ENCODE peak calls at places on chromosome 21, in four cellular contexts. E is aorta, G is thoracic aorta, T is IMR-90. B is an unnamed sample. For H3K27me3, the result is how much of the 10 kb centered on the place peaks cover.

GRCh38 chr21:26769613-26770188 is 75.5 kb downstream of the ADAMTS1 start:
- DNase-seq in E (no peak), G (no peak), T (peak), B (no peak)

GRCh38 chr21:18522181-18522771 is 118.7 kb upstream of the TMPRSS15 start:
- DNase-seq in G (no peak), T (no peak), E (no peak), B (no peak)

GRCh38 chr21:43866659-43867331 is 1.8 kb downstream of the AGPAT3 start:
- DNase-seq in E (peak), T (no peak), G (no peak), B (peak)

GRCh38 chr21:15631342-15631741 is 98.4 kb upstream of the USP25 start:
- DNase-seq in G (no peak), T (peak), E (no peak), B (no peak)

GRCh38 chr21:32484706-32485380 is 72.3 kb downstream of the EVA1C start:
- DNase-seq in E (no peak), G (no peak), T (no peak), B (no peak)

GRCh38 chr21:26550357-26550756 is 22.7 kb downstream of the CYYR1 start:
- DNase-seq in G (no peak), T (no peak), E (no peak), B (no peak)

GRCh38 chr21:33199516-33200217 is 30.1 kb upstream of the IFNAR2 start:
- DNase-seq in T (peak), E (no peak), G (peak), B (peak)

GRCh38 chr21:32329331-32329730 is 30.7 kb downstream of the MRAP start:
- DNase-seq in T (peak), E (no peak), G (peak), B (no peak)

GRCh38 chr21:44530903-44531605 is 8.9 kb downstream of the KRTAP10-1 start:
- DNase-seq in E (peak), G (no peak), T (no peak), B (no peak)

GRCh38 chr21:14120091-14120734 is 90.5 kb downstream of the LIPI start:
- DNase-seq in E (no peak), G (no peak), T (peak), B (peak)

GRCh38 chr21:18253252-18253651 is 8.6 kb downstream of the CHODL start:
- DNase-seq in T (no peak), G (no peak), E (no peak), B (no peak)

GRCh38 chr21:25974937-25975336 is 195.6 kb downstream of the APP start:
- DNase-seq in E (no peak), T (no peak), G (no peak), B (no peak)

GRCh38 chr21:33206771-33207290 is 22.9 kb upstream of the IFNAR2 start:
- DNase-seq in E (no peak), T (no peak), G (no peak), B (no peak)

GRCh38 chr21:43364851-43365424 is 62.0 kb downstream of the SIK1 start:
- DNase-seq in T (no peak), E (no peak), G (no peak), B (no peak)

GRCh38 chr21:20004353-20004752 is 993.9 kb upstream of the NCAM2 start:
- DNase-seq in E (no peak), T (no peak), G (no peak), B (no peak)

GRCh38 chr21:43691086-43691795 is 27.7 kb upstream of the PDXK start:
- DNase-seq in G (no peak), E (no peak), T (no peak), B (no peak)

DNA sequence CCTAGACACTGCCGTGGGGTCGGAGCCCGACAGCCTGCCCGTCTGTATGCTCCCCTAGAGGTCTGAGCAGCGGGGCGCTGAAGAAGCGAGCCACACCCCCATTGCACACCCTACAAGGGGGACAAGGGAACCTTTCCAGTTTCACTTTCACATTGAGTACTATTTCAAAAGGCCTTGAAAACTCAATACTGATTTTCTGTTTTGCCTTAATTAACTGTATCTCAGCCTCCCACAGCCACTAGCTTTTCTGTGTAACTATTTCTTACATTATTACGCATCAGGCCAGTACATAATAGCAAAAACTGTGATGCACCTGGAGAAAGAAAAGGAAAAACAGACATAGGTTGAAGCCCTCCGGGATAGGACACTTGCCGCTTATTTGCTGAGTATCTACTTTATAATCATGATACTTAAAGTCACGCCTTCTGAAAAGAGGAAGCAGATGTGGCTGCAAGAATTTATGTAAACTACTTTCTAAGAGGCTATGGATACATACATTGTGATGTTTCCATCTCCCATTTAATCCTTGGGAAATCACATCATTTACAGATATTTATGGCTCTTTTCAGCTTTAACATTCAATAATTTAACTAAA is 1719.5 kb downstream of the MRPL39 start:
- DNase-seq in T (no peak), E (no peak), G (no peak), B (peak)
- H3K4me3 ChIP-seq in T (no peak), E (no peak), G (no peak), B (peak)

DNA sequence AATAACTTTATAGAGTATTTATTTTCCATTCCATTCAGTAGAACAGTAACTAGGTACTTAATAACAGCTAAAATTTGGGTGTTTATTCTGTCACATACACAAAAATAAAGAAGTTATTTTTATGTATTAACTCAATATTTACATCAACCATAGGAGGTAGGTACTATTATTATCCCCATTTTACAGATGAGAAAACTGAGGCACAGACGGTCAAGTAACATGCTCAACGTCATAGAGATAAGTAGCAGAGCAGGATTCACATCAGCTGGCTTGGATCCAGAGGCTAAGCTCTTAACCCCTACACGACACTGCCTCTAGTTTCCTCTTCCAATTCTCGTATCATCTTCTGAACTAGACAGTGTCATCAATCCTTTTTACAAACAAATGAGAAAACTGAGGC is 9.3 kb downstream of the ZBTB21 start:
- DNase-seq in G (no peak), T (no peak), E (no peak), B (no peak)
- H3K27me3 ChIP-seq in G (under half), T (under half), E (under half), B (under half)

DNA sequence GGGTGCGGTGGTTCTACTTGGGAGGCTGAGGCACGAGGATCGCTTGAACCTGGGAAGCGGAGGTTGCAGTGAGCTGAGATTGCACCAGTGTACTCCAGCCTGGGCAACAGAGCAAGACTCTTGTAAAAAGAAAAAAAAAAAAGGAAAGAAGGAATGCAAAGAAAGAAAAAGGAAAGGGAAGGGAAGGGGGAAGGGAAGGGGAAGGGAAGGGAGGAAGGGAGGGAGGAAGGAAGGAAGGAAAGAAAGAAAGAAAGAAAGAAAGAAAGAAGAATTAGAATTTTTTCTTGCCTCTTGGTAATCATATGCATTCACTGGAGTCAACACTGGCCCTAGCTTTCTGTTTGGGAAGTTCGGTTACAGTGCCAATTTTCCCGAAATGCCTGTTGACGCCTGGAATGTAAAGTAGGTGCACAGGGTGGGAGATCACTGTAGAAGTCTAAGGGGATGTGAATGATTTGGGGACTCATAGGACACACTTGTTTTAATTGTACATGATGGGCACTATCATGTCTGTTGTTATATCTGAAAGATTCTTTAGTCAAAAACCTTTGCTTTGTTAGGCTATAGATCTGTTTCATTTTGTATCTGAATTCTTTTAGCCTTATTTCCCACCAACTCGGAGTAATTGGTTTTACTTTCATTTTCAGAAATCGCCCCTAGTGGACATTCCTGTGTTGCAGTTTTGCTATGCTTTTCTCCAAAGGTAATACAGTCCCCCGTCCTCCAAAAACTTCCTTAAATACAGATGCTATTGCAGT is 59.8 kb upstream of the MORC3 start:
- DNase-seq in G (no peak), E (no peak), T (peak), B (peak)
- H3K4me3 ChIP-seq in G (peak), E (peak), T (peak), B (peak)

DNA sequence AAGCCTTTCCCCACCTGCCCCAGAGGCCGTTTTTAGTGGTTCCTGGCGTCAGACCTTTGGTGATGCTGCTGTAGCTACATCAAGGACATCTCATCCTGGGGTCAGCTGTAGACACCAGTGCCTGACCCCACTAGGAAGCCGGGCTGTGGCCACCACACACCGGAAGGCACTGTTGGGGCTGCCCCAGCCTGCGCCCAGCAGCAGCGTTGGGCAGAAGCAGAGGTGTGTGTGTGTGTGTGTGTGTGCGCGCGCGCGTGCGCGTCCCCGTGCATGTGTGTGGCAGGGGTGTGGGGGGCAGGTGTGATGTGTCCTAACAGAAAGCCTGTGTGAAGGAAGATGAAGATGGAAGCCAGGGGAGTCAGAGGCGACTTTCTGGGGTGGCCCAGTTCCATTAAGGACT is 62.0 kb upstream of the COL6A1 start:
- DNase-seq in G (no peak), E (no peak), T (no peak), B (no peak)
- H3K27me3 ChIP-seq in G (under half), E (under half), T (under half), B (under half)

GRCh38 chr21:36429672-36430546 is 44.7 kb downstream of the CHAF1B start:
- DNase-seq in T (peak), E (peak), G (peak), B (peak)

GRCh38 chr21:36431252-36431651 is 46.1 kb downstream of the CHAF1B start:
- DNase-seq in T (no peak), E (no peak), G (no peak), B (no peak)

GRCh38 chr21:36433011-36433709 is 46.8 kb downstream of the CLDN14 start:
- DNase-seq in G (no peak), T (no peak), E (peak), B (no peak)

GRCh38 chr21:36428789-36429671 is 43.8 kb downstream of the CHAF1B start:
- DNase-seq in G (no peak), E (peak), T (no peak), B (peak)

GRCh38 chr21:36430841-36431240 is 45.6 kb downstream of the CHAF1B start:
- DNase-seq in E (peak), T (no peak), G (no peak), B (peak)
- H3K4me3 ChIP-seq in E (no peak), T (no peak), G (peak), B (peak)

GRCh38 chr21:34743285-34743684 is 74.5 kb downstream of the CLIC6 start:
- DNase-seq in G (no peak), T (no peak), E (no peak), B (no peak)

GRCh38 chr21:34745557-34746255 is 76.9 kb downstream of the CLIC6 start:
- DNase-seq in T (peak), G (peak), E (peak), B (peak)

GRCh38 chr21:34744801-34745200 is 76.0 kb downstream of the CLIC6 start:
- DNase-seq in T (no peak), E (no peak), G (no peak), B (no peak)

GRCh38 chr21:34740198-34740597 is 71.4 kb downstream of the CLIC6 start:
- DNase-seq in T (no peak), E (no peak), G (no peak), B (no peak)

GRCh38 chr21:34743831-34744230 is 75.0 kb downstream of the CLIC6 start:
- DNase-seq in T (peak), E (peak), G (no peak), B (peak)
- H3K27me3 ChIP-seq in T (under half), E (under half), G (under half), B (under half)

GRCh38 chr21:39461419-39461818 is 9.6 kb downstream of the SH3BGR start:
- DNase-seq in G (no peak), T (no peak), E (no peak), B (no peak)

GRCh38 chr21:39467746-39468145 is 16.0 kb downstream of the SH3BGR start:
- DNase-seq in E (no peak), T (no peak), G (no peak), B (no peak)

GRCh38 chr21:39463308-39463707 is 11.5 kb downstream of the SH3BGR start:
- DNase-seq in E (no peak), G (no peak), T (no peak), B (no peak)
- H3K4me3 ChIP-seq in E (no peak), G (no peak), T (no peak), B (no peak)

B was measured in MG63.